ENCODE peak calls at places on chromosomes 13 and 19, in ten cellular contexts. Y is breast epithelium, S is brain microvascular endothelial cell, P is fibroblast of lung, Q is heart right ventricle, M is cardiac muscle cell, J is left lung, K is body of pancreas, X is osteoblast, T is psoas muscle. Z is an unnamed sample.

GRCh38 chr13:78595458-78595818 is 7.9 kb downstream of the POU4F1 start:
- DNase-seq in Y (no peak), S (no peak), P (peak), Q (no peak), M (no peak), J (no peak), K (no peak), X (no peak), T (no peak), Z (no peak)

GRCh38 chr13:92941167-92941566 is 285.4 kb upstream of the GPC6 start:
- DNase-seq in Y (no peak), S (no peak), P (no peak), Q (no peak), M (no peak), J (no peak), K (no peak), X (no peak), T (no peak), Z (no peak)

GRCh38 chr19:55209430-55210119 is at the start of gene PTPRH:
- DNase-seq in Y (no peak), S (no peak), P (no peak), Q (no peak), M (no peak), J (no peak), K (peak), X (no peak), T (no peak), Z (no peak)

GRCh38 chr19:3680939-3681338 is 19.3 kb downstream of the PIP5K1C start:
- DNase-seq in Y (no peak), S (no peak), P (no peak), Q (no peak), M (no peak), J (no peak), K (no peak), X (no peak), T (no peak), Z (no peak)

GRCh38 chr19:6739884-6740588 is 556 bp downstream of the TRIP10 start:
- DNase-seq in Y (no peak), S (no peak), P (peak), Q (peak), M (peak), J (peak), K (peak), X (peak), T (peak), Z (no peak)

GRCh38 chr13:39385621-39386231 is 217.3 kb downstream of the LHFPL6 start:
- DNase-seq in Y (no peak), S (peak), P (no peak), Q (no peak), M (no peak), J (no peak), K (no peak), X (no peak), T (no peak), Z (no peak)

GRCh38 chr19:27777242-27777641 is 1435.7 kb downstream of the UQCRFS1 start:
- DNase-seq in Y (no peak), S (no peak), P (no peak), Q (no peak), M (no peak), J (no peak), K (no peak), X (no peak), T (no peak), Z (no peak)

GRCh38 chr19:19120308-19121156 is 17.7 kb downstream of the TMEM161A start:
- DNase-seq in Y (no peak), S (peak), P (peak), Q (peak), M (peak), J (peak), K (peak), X (peak), T (peak), Z (no peak)

GRCh38 chr13:103236213-103236612 is 170.0 kb upstream of the SLC10A2 start:
- DNase-seq in Y (no peak), S (peak), P (peak), Q (no peak), M (no peak), J (no peak), K (no peak), X (no peak), T (no peak), Z (no peak)

GRCh38 chr19:39401549-39402416 is 4.9 kb upstream of the ZFP36 start:
- DNase-seq in Y (peak), S (peak), P (peak), Q (peak), M (no peak), J (no peak), K (peak), X (peak), T (peak), Z (peak)
- TF ChIP-seq CTCF in Y (no peak), S (no peak), P (no peak), Q (no peak), M (no peak), J (no peak), K (no peak), X (no peak), T (no peak), Z (no peak)

GRCh38 chr19:53947624-53948023 is 15.1 kb upstream of the CACNG8 start:
- DNase-seq in Y (no peak), S (no peak), P (no peak), Q (no peak), M (no peak), J (peak), K (no peak), X (no peak), T (no peak), Z (no peak)

GRCh38 chr19:53944933-53945332 is 17.8 kb upstream of the CACNG8 start:
- DNase-seq in Y (no peak), S (no peak), P (no peak), Q (no peak), M (no peak), J (no peak), K (no peak), X (no peak), T (no peak), Z (no peak)

GRCh38 chr19:53945998-53946397 is 16.7 kb upstream of the CACNG8 start:
- DNase-seq in Y (no peak), S (no peak), P (no peak), Q (no peak), M (no peak), J (no peak), K (no peak), X (no peak), T (no peak), Z (no peak)

GRCh38 chr19:53944416-53944815 is 18.3 kb upstream of the CACNG8 start:
- DNase-seq in Y (no peak), S (no peak), P (no peak), Q (no peak), M (no peak), J (no peak), K (no peak), X (peak), T (no peak), Z (no peak)

DNA sequence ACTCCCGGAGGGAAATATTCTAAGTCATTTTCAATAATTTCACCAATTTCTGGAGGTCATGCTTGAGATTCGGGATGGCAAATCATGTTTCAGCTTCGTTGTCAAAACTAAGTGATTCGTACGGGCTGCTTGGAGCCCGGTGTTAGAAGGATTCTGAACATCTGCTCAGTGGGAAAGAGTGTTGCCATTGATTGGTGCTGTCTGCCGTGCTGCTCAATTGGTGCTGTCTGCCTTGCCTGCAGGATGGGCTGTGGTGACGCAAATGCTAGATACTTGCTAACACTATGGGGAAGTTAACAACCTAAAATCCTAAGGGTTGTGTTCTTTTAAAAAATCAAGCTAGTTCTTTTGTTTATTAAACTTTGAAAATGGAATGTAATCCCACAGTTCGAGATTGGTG is 17.3 kb upstream of the CACNG8 start:
- DNase-seq in Y (no peak), S (peak), P (no peak), Q (no peak), M (no peak), J (peak), K (no peak), X (no peak), T (no peak), Z (no peak)
- H3K27ac ChIP-seq in Y (no peak), S (no peak), P (no peak), Q (no peak), M (no peak), J (no peak), K (no peak), X (no peak), T (no peak), Z (no peak)

GRCh38 chr19:33192010-33192409 is 2.1 kb upstream of the LRP3 start:
- DNase-seq in Y (no peak), S (no peak), P (no peak), Q (no peak), M (no peak), J (peak), K (no peak), X (peak), T (no peak), Z (no peak)
- TF ChIP-seq CTCF in Y (no peak), S (peak), P (peak), Q (no peak), M (peak), J (no peak), K (no peak), X (no peak), T (no peak), Z (no peak)

DNA sequence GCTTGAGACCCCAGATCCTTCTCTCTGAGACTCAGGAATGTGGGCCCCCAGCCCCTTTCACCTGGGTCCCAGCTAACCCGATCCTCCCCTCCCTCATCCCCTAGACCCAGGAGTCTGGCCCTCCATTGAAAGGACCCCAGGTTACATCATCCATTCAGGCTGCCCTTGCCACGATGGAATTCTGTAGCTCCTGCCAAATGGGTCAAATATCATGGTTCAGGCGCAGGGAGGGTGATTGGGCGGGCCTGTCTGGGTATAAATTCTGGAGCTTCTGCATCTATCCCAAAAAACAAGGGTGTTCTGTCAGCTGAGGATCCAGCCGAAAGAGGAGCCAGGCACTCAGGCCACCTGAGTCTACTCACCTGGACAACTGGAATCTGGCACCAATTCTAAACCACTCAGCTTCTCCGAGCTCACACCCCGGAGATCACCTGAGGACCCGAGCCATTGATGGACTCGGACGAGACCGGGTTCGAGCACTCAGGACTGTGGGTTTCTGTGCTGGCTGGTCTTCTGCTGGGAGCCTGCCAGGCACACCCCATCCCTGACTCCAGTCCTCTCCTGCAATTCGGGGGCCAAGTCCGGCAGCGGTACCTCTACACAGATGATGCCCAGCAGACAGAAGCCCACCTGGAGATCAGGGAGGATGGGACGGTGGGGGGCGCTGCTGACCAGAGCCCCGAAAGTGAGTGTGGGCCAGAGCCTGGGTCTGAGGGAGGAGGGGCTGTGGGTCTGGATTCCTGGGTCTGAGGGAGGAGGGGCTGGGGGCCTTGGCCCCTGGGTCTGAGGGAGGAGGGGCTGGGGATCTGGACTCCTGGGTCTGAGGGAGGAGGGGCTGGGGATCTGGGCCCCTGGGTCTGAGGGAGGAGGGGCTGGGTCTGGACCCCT is 707 bp downstream of the FGF21 start:
- DNase-seq in Y (no peak), S (no peak), P (no peak), Q (no peak), M (no peak), J (no peak), K (no peak), X (peak), T (no peak), Z (no peak)
- H3K27ac ChIP-seq in Y (no peak), S (no peak), P (no peak), Q (no peak), M (no peak), J (no peak), K (no peak), X (no peak), T (no peak), Z (no peak)

GRCh38 chr19:51402117-51402516 is 11.7 kb upstream of the C19orf84 start:
- DNase-seq in Y (no peak), S (no peak), P (no peak), Q (no peak), M (no peak), J (no peak), K (no peak), X (no peak), T (no peak), Z (no peak)

GRCh38 chr19:51396175-51396574 is 5.8 kb upstream of the C19orf84 start:
- DNase-seq in Y (no peak), S (no peak), P (no peak), Q (no peak), M (no peak), J (no peak), K (no peak), X (no peak), T (no peak), Z (no peak)

GRCh38 chr19:51394045-51394836 is 3.9 kb upstream of the C19orf84 start:
- DNase-seq in Y (peak), S (peak), P (peak), Q (peak), M (peak), J (peak), K (peak), X (peak), T (peak), Z (peak)

DNA sequence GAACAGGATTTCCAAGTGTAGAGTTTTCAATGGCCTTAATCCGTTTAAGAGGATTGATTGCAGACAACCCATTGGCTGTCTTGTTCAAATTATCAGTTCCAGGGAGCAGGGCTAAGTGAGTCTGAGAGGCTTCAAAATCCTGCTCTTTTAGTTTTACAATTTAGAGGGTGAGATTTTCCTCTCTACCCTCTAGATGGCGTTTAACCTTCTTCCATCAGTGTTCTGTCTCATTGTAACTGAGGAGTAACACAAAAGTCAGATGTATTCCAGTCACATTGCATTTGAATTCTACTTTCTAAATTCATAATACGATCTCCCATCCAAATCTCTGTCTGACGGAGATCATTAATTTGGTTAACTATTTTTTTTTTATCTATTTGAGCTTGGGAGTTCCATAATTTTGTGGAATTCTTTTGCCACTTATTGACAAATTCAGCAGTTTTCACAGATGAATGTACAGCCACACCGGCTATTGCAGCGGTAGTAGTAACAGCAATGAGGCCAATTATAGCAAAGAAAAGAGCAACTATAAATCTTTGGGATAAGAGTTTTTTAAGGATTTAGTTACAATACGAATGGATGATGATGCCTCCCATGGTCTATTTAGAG is 7.8 kb upstream of the C19orf84 start:
- DNase-seq in Y (no peak), S (no peak), P (peak), Q (no peak), M (peak), J (no peak), K (no peak), X (peak), T (no peak), Z (no peak)
- TF ChIP-seq CTCF in Y (no peak), S (peak), P (peak), Q (peak), M (peak), J (peak), K (peak), X (peak), T (peak), Z (peak)

DNA sequence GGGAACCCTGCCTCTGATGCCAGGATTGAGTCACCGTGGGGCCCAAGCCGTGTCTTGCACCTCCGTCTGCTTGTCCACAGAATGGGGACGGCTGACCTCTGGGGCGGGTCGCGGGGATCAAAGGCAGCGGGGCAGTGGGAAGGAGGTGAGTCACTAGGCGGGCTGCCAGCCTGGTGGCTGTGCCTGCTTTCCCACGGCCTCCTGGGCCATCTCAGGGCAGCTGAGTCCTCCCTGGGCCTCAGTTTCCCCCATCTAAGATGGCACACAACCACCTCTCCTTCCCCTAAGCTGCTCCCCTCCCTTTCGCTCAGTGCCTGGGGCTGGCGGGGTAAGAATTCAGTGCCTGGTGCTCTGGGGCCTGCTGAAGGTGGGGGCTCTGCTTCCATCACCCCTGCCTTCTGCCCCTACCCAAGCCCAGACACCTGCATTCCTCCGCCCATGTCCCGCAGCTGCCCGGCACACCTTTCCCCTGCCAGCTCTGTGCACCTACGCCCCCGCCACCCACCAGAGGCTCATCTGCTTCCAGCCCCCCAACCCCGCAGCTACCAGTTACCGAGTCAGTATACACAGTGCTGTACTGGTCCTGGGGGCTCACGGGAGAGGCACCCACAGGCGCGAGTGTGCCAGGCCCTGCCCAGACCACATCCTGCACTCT is 3.5 kb downstream of the MKNK2 start:
- DNase-seq in Y (no peak), S (no peak), P (peak), Q (peak), M (no peak), J (peak), K (peak), X (peak), T (peak), Z (no peak)
- H3K27ac ChIP-seq in Y (peak), S (no peak), P (no peak), Q (peak), M (no peak), J (peak), K (peak), X (no peak), T (peak), Z (peak)

GRCh38 chr13:38044067-38044466 is 174.5 kb upstream of the TRPC4 start:
- DNase-seq in Y (no peak), S (no peak), P (no peak), Q (no peak), M (no peak), J (peak), K (no peak), X (no peak), T (no peak), Z (no peak)

GRCh38 chr13:38042771-38043170 is 173.2 kb upstream of the TRPC4 start:
- DNase-seq in Y (no peak), S (peak), P (no peak), Q (no peak), M (no peak), J (no peak), K (no peak), X (peak), T (no peak), Z (no peak)

GRCh38 chr13:38046049-38046376 is 176.4 kb upstream of the TRPC4 start:
- DNase-seq in Y (no peak), S (no peak), P (no peak), Q (no peak), M (no peak), J (no peak), K (no peak), X (no peak), T (no peak), Z (no peak)

DNA sequence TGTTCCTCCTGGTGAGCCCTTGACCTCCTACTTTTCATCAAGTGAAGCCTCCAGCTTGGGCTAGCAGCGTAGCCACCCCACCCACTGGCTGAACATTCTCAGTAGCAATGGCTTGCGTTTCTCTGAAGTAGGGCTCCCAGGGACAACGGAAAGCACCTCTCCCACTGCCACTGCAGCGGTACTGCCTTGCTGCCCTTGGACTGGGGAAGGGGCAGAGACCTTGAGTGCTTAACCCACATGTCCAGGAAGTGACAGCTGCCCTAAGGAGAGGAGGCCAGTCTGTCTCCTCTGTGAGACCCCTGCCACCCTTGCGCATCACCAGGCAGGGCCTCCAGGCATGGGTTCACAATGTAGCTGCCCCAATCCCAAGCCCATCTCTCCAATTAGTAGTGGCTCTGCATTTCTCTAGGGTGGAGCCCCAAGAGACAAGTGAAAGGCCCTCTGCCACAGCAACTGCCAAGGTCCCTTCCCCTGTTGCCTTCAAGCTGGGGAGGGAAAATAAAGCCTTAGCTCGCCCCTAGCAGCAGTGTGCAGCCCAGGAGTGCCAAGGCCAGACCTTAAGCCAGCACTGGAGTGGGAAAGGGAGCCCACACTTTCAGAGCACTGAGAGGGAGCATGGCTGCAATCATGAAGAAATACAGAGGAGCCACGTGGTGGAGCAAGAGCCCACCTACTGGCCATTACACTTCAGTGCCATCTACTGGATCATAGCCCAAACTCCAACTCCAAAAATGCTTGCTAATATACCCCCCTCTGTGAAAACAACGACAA is 175.9 kb upstream of the TRPC4 start:
- DNase-seq in Y (no peak), S (peak), P (peak), Q (no peak), M (peak), J (peak), K (no peak), X (no peak), T (no peak), Z (no peak)
- TF ChIP-seq CTCF in Y (no peak), S (peak), P (peak), Q (peak), M (peak), J (no peak), K (peak), X (peak), T (no peak), Z (peak)

GRCh38 chr13:61183670-61184069 is 232.0 kb downstream of the PCDH20 start:
- DNase-seq in Y (no peak), S (no peak), P (no peak), Q (no peak), M (no peak), J (no peak), K (no peak), X (no peak), T (no peak), Z (no peak)

DNA sequence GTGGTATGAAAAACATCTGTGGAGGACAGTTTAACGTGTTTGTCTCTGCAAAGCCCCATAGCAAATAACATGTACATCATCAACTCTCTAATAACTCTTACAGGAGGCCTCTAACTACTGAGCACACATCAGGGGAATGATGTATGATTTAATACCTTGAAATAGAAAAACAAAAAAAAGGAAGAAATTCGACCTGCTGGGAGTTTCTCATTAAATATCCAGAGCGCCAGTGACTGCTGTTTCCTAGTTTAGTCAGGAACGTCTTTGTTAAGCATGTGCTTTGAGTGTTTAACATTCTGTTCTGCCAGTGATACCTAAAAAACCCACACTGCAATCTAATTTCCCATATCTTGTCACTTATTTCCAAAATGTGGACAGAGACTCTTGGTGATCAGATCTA is 235.4 kb downstream of the PCDH20 start:
- DNase-seq in Y (no peak), S (no peak), P (no peak), Q (no peak), M (no peak), J (no peak), K (no peak), X (no peak), T (no peak), Z (no peak)
- H3K27ac ChIP-seq in Y (no peak), S (no peak), P (no peak), Q (no peak), M (no peak), J (no peak), K (no peak), X (no peak), T (no peak), Z (peak)